ENCODE peak calls at places on chromosome 20, in nine cellular contexts. G is WTC11, A is HCT116, C is endodermal cell, K is epithelial cell of esophagus, M is progenitor cell of endocrine pancreas, I is H9, D is fibroblast of pulmonary artery, R is tibial artery. E is an unnamed sample.
A peak's percentile ranks its signal among the peaks of the same experiment; 100 is the strongest.

GRCh38 chr20:61424011-61424627 is 172.1 kb downstream of the CDH4 start:
- DNase-seq in M (no peak), K (no peak), I (no peak), G (no peak), R (no peak), D (no peak), C (no peak), A (no peak), E (no peak)

GRCh38 chr20:43537921-43538854 is 20.6 kb upstream of the SGK2 start:
- DNase-seq in K (peak; percentile 58), I (peak; percentile 68), C (peak; percentile 90), G (peak; percentile 80), D (peak; percentile 75), M (peak; percentile 59), R (peak; percentile 73), A (peak; percentile 24), E (peak; percentile 68)

GRCh38 chr20:58495623-58496428 is 19.4 kb downstream of the APCDD1L start:
- DNase-seq in C (no peak), G (no peak), I (peak; percentile 0), R (no peak), K (no peak), A (no peak), M (no peak), D (no peak), E (no peak)

GRCh38 chr20:57986776-57987175 is 241.7 kb downstream of the ANKRD60 start:
- DNase-seq in G (no peak), R (no peak), M (no peak), K (no peak), A (no peak), I (no peak), C (no peak), D (no peak), E (no peak)

GRCh38 chr20:1697592-1697991 is 40.0 kb upstream of the SIRPG start:
- DNase-seq in G (no peak), M (no peak), I (no peak), A (no peak), R (no peak), D (no peak), K (peak; percentile 46), C (no peak), E (no peak)

GRCh38 chr20:1060985-1061384 is 57.4 kb upstream of the PSMF1 start:
- DNase-seq in M (no peak), I (no peak), K (no peak), R (no peak), A (no peak), G (no peak), D (no peak), C (peak; percentile 57), E (no peak)

GRCh38 chr20:62607366-62608217 is 34.7 kb upstream of the SLCO4A1 start:
- DNase-seq in C (no peak), G (no peak), M (no peak), R (no peak), D (no peak), A (no peak), I (no peak), K (no peak), E (no peak)

GRCh38 chr20:57398231-57398821 is 7.1 kb downstream of the RBM38 start:
- DNase-seq in R (no peak), I (no peak), K (no peak), M (no peak), C (no peak), G (no peak), D (no peak), A (no peak), E (no peak)

GRCh38 chr20:5135363-5136012 is 8.7 kb downstream of the CDS2 start:
- DNase-seq in C (peak; percentile 55), A (no peak), G (no peak), D (no peak), K (no peak), I (no peak), M (no peak), R (peak; percentile 31), E (no peak)

GRCh38 chr20:61525781-61526431 is 273.8 kb downstream of the CDH4 start:
- DNase-seq in R (no peak), G (no peak), M (no peak), C (no peak), A (no peak), D (no peak), I (no peak), K (no peak), E (no peak)

GRCh38 chr20:15945301-15945700 is 627.9 kb downstream of the KIF16B start:
- DNase-seq in C (no peak), K (no peak), G (no peak), D (peak; percentile 1), I (no peak), R (no peak), A (no peak), M (no peak), E (peak; percentile 68)

GRCh38 chr20:63522981-63523611 is 2.5 kb downstream of the PPDPF start:
- DNase-seq in G (no peak), K (no peak), R (no peak), A (no peak), D (no peak), M (peak; percentile 10), I (no peak), C (peak; percentile 37), E (no peak)

GRCh38 chr20:53829086-53829703 is 235.6 kb upstream of the ZNF217 start:
- DNase-seq in G (no peak), D (peak; percentile 97), A (peak; percentile 78), I (no peak), M (no peak), C (no peak), R (peak; percentile 42), K (peak; percentile 97), E (peak; percentile 94)

GRCh38 chr20:53829706-53830521 is 236.3 kb upstream of the ZNF217 start:
- DNase-seq in A (no peak), I (no peak), D (peak; percentile 52), C (no peak), K (peak; percentile 17), M (no peak), G (no peak), R (no peak), E (peak; percentile 53)

GRCh38 chr20:53827292-53827995 is 233.8 kb upstream of the ZNF217 start:
- DNase-seq in I (no peak), D (no peak), K (no peak), M (no peak), C (no peak), G (no peak), R (no peak), A (no peak), E (no peak)

GRCh38 chr20:53827996-53828672 is 234.5 kb upstream of the ZNF217 start:
- DNase-seq in G (no peak), C (no peak), M (no peak), D (peak; percentile 100), R (no peak), K (peak; percentile 95), I (no peak), A (peak; percentile 12), E (peak; percentile 99)

DNA sequence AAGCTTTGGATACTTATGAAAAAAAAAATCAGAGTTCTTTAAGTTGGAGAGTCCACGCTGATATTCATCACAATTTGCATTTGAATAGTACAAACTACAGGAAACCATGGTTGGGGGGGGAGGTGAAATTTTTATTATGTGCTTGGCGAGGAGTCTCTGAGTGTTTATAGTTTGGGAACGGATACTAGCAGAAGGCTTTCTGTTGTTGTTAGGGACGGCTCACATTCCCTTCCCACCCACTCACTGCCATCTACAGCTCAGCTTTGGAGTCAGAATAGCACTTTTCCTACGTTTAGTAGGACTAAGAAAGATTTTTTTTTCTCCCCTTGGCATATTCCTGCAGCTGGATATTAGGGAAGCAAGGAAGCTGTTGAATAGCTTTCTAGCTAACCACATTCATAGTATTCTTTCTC is 235.0 kb upstream of the ZNF217 start:
- DNase-seq in I (no peak), M (no peak), C (peak; percentile 52), A (peak; percentile 29), D (peak; percentile 95), G (no peak), R (peak; percentile 48), K (peak; percentile 82), E (peak; percentile 84)
- TF ChIP-seq CTCF in I (peak; percentile 9), M (no peak), C (peak; percentile 36), A (no peak), D (peak; percentile 33), G (no peak), R (no peak), K (no peak), E (no peak)

DNA sequence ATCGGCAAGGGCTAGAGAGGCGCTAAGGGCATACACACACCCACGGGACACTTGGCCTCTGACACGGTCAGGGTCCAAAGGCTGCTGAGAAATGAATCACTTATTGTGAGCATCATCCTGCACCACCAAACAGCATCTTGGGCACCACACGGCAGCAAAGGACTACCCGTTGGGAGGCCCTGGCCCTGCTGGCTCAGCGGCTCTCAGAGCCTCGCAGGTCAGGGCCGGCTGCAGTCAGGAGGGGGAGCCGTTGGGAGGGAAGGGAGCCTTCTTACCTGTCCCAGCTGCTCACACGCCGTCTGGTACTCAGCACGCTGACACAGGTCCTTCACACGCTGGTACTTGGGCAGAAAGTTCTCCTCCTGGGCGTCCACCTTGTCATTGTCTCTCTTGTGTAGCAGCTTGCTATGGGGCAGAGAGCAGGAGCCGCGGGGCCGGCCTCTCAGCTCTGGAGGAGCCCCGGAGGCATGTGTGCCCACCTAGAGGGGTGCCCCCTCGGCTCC is 109.0 kb downstream of the SULF2 start:
- DNase-seq in G (peak; percentile 70), I (peak; percentile 77), M (no peak), C (peak; percentile 89), A (no peak), R (no peak), D (no peak), K (no peak), E (no peak)
- TF ChIP-seq CTCF in G (no peak), I (peak; percentile 57), M (no peak), C (peak; percentile 67), A (no peak), R (no peak), D (no peak), K (no peak), E (no peak)

GRCh38 chr20:34535301-34535840 is 19.1 kb downstream of the DYNLRB1 start:
- DNase-seq in I (no peak), M (no peak), K (no peak), D (no peak), G (no peak), R (no peak), C (no peak), A (no peak), E (no peak)

GRCh38 chr20:34538671-34539123 is 19.8 kb upstream of the MAP1LC3A start:
- DNase-seq in M (peak; percentile 52), I (peak; percentile 64), K (peak; percentile 63), A (no peak), G (peak; percentile 72), D (peak; percentile 71), C (peak; percentile 86), R (peak; percentile 52), E (peak; percentile 62)

GRCh38 chr20:34534391-34535165 is 18.4 kb downstream of the DYNLRB1 start:
- DNase-seq in M (no peak), R (no peak), C (no peak), D (no peak), A (no peak), G (no peak), K (no peak), I (no peak), E (no peak)

GRCh38 chr20:34537651-34538050 is 20.9 kb upstream of the MAP1LC3A start:
- DNase-seq in D (no peak), K (no peak), M (no peak), G (no peak), I (no peak), A (no peak), C (no peak), R (no peak), E (no peak)

GRCh38 chr20:34536798-34537394 is 20.7 kb downstream of the DYNLRB1 start:
- DNase-seq in K (peak; percentile 52), I (peak; percentile 68), R (peak; percentile 37), C (peak; percentile 86), G (peak; percentile 70), M (no peak), A (no peak), D (peak; percentile 49), E (no peak)
- TF ChIP-seq CTCF in K (peak; percentile 41), I (peak; percentile 60), R (peak; percentile 15), C (peak; percentile 73), G (peak; percentile 21), M (peak; percentile 53), A (peak; percentile 40), D (peak; percentile 46), E (no peak)

GRCh38 chr20:45853484-45853883 is 3.7 kb downstream of the ACOT8 start:
- DNase-seq in C (peak; percentile 71), M (no peak), D (no peak), R (no peak), I (peak; percentile 57), K (no peak), G (no peak), A (no peak), E (no peak)
- TF ChIP-seq CTCF in C (no peak), M (no peak), D (no peak), R (no peak), I (no peak), K (no peak), G (no peak), A (no peak), E (no peak)